ENCODE peak calls at places on chromosome 9, in four cellular contexts. T is ovary, M is right lobe of liver, N is HCT116. K is an unnamed sample.

GRCh38 chr9:130729145-130729544 is 35.6 kb downstream of the EXOSC2 start:
- DNase-seq in N (no peak), M (no peak), T (no peak), K (no peak)

GRCh38 chr9:21070171-21070571 is 7.6 kb downstream of the IFNB1 start:
- DNase-seq in M (peak), N (peak), T (peak), K (no peak)

GRCh38 chr9:101220341-101220740 is 164.5 kb downstream of the BAAT start:
- DNase-seq in M (no peak), T (no peak), N (no peak), K (no peak)

GRCh38 chr9:113511047-113511521 is 47.6 kb downstream of the RGS3 start:
- DNase-seq in M (peak), N (no peak), T (no peak), K (no peak)

GRCh38 chr9:89339807-89340206 is 21.5 kb downstream of the SECISBP2 start:
- DNase-seq in T (no peak), M (no peak), N (no peak), K (no peak)

GRCh38 chr9:106403081-106403480 is 459.9 kb upstream of the ZNF462 start:
- DNase-seq in T (no peak), N (no peak), M (no peak), K (no peak)

GRCh38 chr9:129027685-129028191 is 393 bp downstream of the SH3GLB2 start:
- DNase-seq in M (peak), N (no peak), T (no peak), K (no peak)

GRCh38 chr9:99011161-99011709 is 67.5 kb downstream of the COL15A1 start:
- DNase-seq in T (no peak), N (no peak), M (no peak), K (no peak)

GRCh38 chr9:18438300-18438925 is 35.5 kb upstream of the ADAMTSL1 start:
- DNase-seq in T (peak), N (no peak), M (peak), K (peak)

GRCh38 chr9:33187519-33188218 is 20.5 kb upstream of the B4GALT1 start:
- DNase-seq in N (no peak), M (no peak), T (peak), K (no peak)

GRCh38 chr9:131008909-131009618 is at the start of gene LAMC3:
- DNase-seq in T (no peak), N (no peak), M (no peak), K (no peak)

GRCh38 chr9:78150983-78151356 is 84.9 kb upstream of the CEP78 start:
- DNase-seq in T (no peak), M (no peak), N (no peak), K (no peak)

GRCh38 chr9:118262191-118262590 is 558.0 kb downstream of the TLR4 start:
- DNase-seq in N (no peak), M (no peak), T (no peak), K (no peak)

GRCh38 chr9:97769208-97769607 is 72.1 kb upstream of the XPA start:
- DNase-seq in N (no peak), T (no peak), M (no peak), K (no peak)

GRCh38 chr9:5269249-5269715 is 35.2 kb downstream of the RLN2 start:
- DNase-seq in N (no peak), T (no peak), M (no peak), K (no peak)

GRCh38 chr9:29211681-29212589 is 1638.7 kb upstream of the C9orf72 start:
- DNase-seq in N (no peak), M (peak), T (peak), K (peak)

GRCh38 chr9:85523202-85523601 is 218.6 kb downstream of the AGTPBP1 start:
- DNase-seq in T (no peak), M (no peak), N (no peak), K (no peak)

GRCh38 chr9:37271679-37272078 is 150.8 kb upstream of the GRHPR start:
- DNase-seq in M (no peak), T (no peak), N (no peak), K (no peak)

GRCh38 chr9:33263131-33263935 is 1.2 kb downstream of the BAG1 start:
- DNase-seq in T (peak), N (no peak), M (peak), K (no peak)

GRCh38 chr9:12935714-12936113 is 160.9 kb downstream of the LURAP1L start:
- DNase-seq in N (no peak), M (no peak), T (no peak), K (no peak)

GRCh38 chr9:26744362-26744965 is 148.1 kb downstream of the CAAP1 start:
- DNase-seq in N (peak), M (no peak), T (no peak), K (no peak)

GRCh38 chr9:75150512-75150911 is 62.2 kb downstream of the OSTF1 start:
- DNase-seq in M (no peak), T (no peak), N (no peak), K (no peak)

GRCh38 chr9:95014917-95015316 is 288.4 kb downstream of the AOPEP start:
- DNase-seq in T (no peak), N (no peak), M (no peak), K (no peak)

GRCh38 chr9:84941812-84942211 is 272.3 kb downstream of the NTRK2 start:
- DNase-seq in T (no peak), M (no peak), N (no peak), K (no peak)

GRCh38 chr9:69970001-69970531 is 73.6 kb upstream of the MAMDC2 start:
- DNase-seq in M (no peak), T (no peak), N (no peak), K (no peak)

GRCh38 chr9:135926402-135927194 is 19.3 kb upstream of the CAMSAP1 start:
- DNase-seq in T (no peak), N (peak), M (no peak), K (peak)

GRCh38 chr9:124474151-124474550 is 23.9 kb downstream of the ADGRD2 start:
- DNase-seq in T (no peak), M (no peak), N (no peak), K (no peak)
- H3K27ac ChIP-seq in T (no peak), M (no peak), N (no peak), K (no peak)

GRCh38 chr9:2267171-2267740 is 252.1 kb downstream of the SMARCA2 start:
- DNase-seq in T (peak), M (no peak), N (no peak), K (no peak)
- TF ChIP-seq CTCF in T (no peak), M (no peak), N (no peak), K (no peak)

GRCh38 chr9:109861918-109862317 is 81.9 kb downstream of the PALM2AKAP2 start:
- DNase-seq in M (no peak), T (no peak), N (no peak), K (no peak)

GRCh38 chr9:109857337-109857736 is 77.3 kb downstream of the PALM2AKAP2 start:
- DNase-seq in N (no peak), T (no peak), M (no peak), K (no peak)

GRCh38 chr9:109861499-109861898 is 81.5 kb downstream of the PALM2AKAP2 start:
- DNase-seq in T (no peak), M (no peak), N (no peak), K (no peak)

GRCh38 chr9:109856785-109857184 is 76.8 kb downstream of the PALM2AKAP2 start:
- DNase-seq in T (peak), M (no peak), N (peak), K (no peak)

DNA sequence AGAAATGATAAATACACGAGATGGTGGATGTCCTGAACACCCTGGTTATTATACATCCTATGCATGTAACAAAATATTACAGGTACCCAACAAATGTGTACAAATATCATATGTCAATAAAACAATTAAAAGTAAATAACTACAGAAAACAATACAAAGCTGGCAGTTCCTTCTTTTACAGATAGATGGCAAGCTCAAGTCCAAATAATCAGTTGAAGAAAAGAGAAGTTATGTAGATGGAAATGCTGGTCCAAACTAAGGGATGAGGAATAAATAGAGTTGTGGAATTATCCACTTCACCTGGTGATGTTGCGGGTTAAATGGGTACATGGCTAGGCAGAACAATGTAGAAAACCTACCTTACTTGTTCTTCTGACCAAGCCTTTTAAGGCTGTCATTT is 79.4 kb downstream of the PALM2AKAP2 start:
- DNase-seq in T (no peak), N (no peak), M (no peak), K (no peak)
- H3K27ac ChIP-seq in T (no peak), N (no peak), M (no peak), K (no peak)

GRCh38 chr9:137243626-137244485 is 2.8 kb downstream of the TUBB4B start:
- DNase-seq in N (no peak), T (no peak), M (no peak), K (no peak)
- TF ChIP-seq CTCF in N (peak), T (no peak), M (no peak), K (no peak)

GRCh38 chr9:92136184-92136858 is 21.1 kb upstream of the SPTLC1 start:
- DNase-seq in T (no peak), M (no peak), N (no peak), K (no peak)

GRCh38 chr9:92135576-92135975 is 20.4 kb upstream of the SPTLC1 start:
- DNase-seq in M (no peak), T (no peak), N (no peak), K (no peak)

GRCh38 chr9:92138157-92138959 is 23.1 kb upstream of the SPTLC1 start:
- DNase-seq in N (no peak), M (peak), T (peak), K (peak)

GRCh38 chr9:92132501-92132900 is 17.3 kb upstream of the SPTLC1 start:
- DNase-seq in N (no peak), T (no peak), M (no peak), K (no peak)

GRCh38 chr9:92133949-92134604 is 18.9 kb upstream of the SPTLC1 start:
- DNase-seq in M (peak), N (peak), T (peak), K (peak)
- H3K27ac ChIP-seq in M (no peak), N (no peak), T (peak), K (no peak)

GRCh38 chr9:134839441-134840125 is 41.0 kb upstream of the FCN2 start:
- DNase-seq in N (no peak), T (no peak), M (no peak), K (no peak)
- TF ChIP-seq CTCF in N (peak), T (no peak), M (no peak), K (no peak)

GRCh38 chr9:35322075-35322885 is 160.5 kb downstream of the UNC13B start:
- DNase-seq in M (no peak), T (no peak), N (no peak), K (no peak)

GRCh38 chr9:35313911-35314310 is 152.1 kb downstream of the UNC13B start:
- DNase-seq in M (no peak), N (no peak), T (no peak), K (no peak)

GRCh38 chr9:35313460-35313859 is 151.7 kb downstream of the UNC13B start:
- DNase-seq in T (no peak), M (no peak), N (no peak), K (no peak)

GRCh38 chr9:35318741-35319140 is 156.9 kb downstream of the UNC13B start:
- DNase-seq in M (no peak), T (no peak), N (no peak), K (no peak)
- H3K27ac ChIP-seq in M (no peak), T (no peak), N (no peak), K (no peak)

GRCh38 chr9:14866200-14866749 is 44.0 kb downstream of the FREM1 start:
- DNase-seq in M (no peak), T (no peak), N (no peak), K (no peak)

GRCh38 chr9:14865206-14865605 is 45.0 kb downstream of the FREM1 start:
- DNase-seq in T (no peak), N (no peak), M (no peak), K (no peak)

GRCh38 chr9:14868418-14868771 is 41.8 kb downstream of the FREM1 start:
- DNase-seq in N (no peak), T (no peak), M (no peak), K (no peak)

GRCh38 chr9:14868772-14869583 is 41.2 kb downstream of the FREM1 start:
- DNase-seq in T (no peak), M (no peak), N (no peak), K (no peak)

DNA sequence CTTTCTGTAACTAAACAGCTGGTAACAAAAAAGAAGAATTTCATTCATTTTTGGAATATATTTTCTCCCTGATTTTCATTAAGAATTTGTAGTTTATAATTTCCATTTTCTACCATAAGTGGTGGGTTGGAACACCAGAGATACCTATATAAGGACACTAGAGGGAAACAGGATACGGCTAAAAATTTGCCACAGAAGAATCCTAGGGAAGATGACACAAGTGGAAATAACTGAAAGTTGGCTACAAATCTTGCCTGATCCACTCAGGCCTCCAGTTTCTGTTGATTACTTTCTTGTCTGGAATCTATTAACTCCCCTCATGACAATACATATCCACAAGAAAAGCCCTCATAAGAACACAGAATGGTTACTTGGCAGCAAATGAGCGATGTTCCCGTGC is 46.8 kb downstream of the FREM1 start:
- DNase-seq in T (no peak), M (no peak), N (no peak), K (no peak)
- TF ChIP-seq CTCF in T (no peak), M (no peak), N (no peak), K (no peak)

GRCh38 chr9:93568169-93568568 is 8.2 kb upstream of the PHF2 start:
- DNase-seq in M (no peak), T (no peak), N (no peak), K (peak)

GRCh38 chr9:93567271-93567959 is 9.0 kb upstream of the PHF2 start:
- DNase-seq in T (peak), N (no peak), M (no peak), K (peak)

GRCh38 chr9:93569775-93570174 is 6.6 kb upstream of the PHF2 start:
- DNase-seq in M (no peak), N (no peak), T (no peak), K (peak)

GRCh38 chr9:93565089-93565488 is 11.3 kb upstream of the PHF2 start:
- DNase-seq in N (no peak), M (no peak), T (no peak), K (no peak)

DNA sequence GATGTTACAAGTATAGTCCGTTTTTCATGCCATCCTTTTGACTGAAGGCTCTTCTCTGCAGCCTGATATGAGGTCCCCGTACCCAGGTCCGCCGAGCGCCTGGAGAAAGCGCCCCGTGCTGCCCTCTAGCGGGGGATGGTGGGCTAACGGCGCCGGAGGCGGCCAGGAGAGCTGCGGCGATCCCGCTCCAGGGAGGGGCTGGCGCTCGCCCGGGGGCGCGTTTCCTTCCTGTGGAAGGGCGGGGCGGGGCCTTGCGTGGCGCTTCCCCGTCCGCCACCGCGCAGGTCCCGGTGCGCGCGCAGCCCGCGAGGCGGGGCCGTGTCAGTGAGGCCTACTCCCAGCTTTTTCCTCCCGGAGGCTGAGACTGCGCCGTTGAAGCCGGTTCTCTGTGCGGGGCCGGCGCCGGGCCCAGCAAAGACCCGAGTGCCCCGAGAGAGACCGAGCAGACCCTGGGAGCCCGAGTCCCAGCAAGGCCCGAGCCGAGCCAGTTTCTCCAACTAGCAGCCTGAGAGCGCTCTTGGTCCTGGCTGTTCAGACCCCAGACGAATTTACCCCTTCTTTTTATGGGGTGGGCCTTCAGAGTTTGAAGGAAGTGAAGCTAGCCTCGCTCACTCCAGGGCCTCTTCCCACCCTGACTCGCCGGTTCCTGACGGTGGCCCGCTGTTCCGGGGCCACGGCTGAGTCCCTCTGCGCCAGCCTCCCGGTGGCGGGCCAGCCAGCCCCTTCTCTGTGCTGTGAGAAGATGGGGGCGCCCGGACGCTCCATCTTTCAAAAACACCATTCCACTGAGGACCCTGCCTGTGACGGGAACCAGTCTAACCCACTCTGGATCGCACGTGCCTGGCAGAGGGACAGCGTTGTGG is 9.7 kb upstream of the PHF2 start:
- DNase-seq in N (peak), M (peak), T (peak), K (peak)
- H3K27ac ChIP-seq in N (peak), M (peak), T (peak), K (peak)

GRCh38 chr9:126462617-126463016 is 136.0 kb downstream of the MVB12B start:
- DNase-seq in N (no peak), M (peak), T (no peak), K (no peak)
- TF ChIP-seq CTCF in N (no peak), M (no peak), T (no peak), K (no peak)